ENCODE peak calls at places on chromosomes 2 and 18, in nine cellular contexts. J is uterus, Q is A673, B is GM12878, U is thyroid gland, E is IMR-90, P is brain microvascular endothelial cell, I is cardiac muscle cell, L is mesendoderm. R is an unnamed sample.
A peak's percentile ranks its signal among the peaks of the same experiment; 100 is the strongest.

GRCh38 chr2:232353096-232353495 is 25.5 kb upstream of the ALPP start:
- DNase-seq in L (no peak), U (no peak), Q (no peak), J (no peak), E (no peak), P (no peak), B (no peak), I (no peak), R (peak; percentile 68)

GRCh38 chr2:118852605-118853128 is 5.2 kb upstream of the EN1 start:
- DNase-seq in Q (no peak), J (no peak), I (no peak), P (no peak), E (no peak), B (no peak), L (peak; percentile 35), U (no peak), R (peak; percentile 89)

GRCh38 chr2:74708883-74709282 is 54.8 kb downstream of the SEMA4F start:
- DNase-seq in B (no peak), I (no peak), U (peak; percentile 52), E (peak; percentile 73), P (peak; percentile 10), L (no peak), J (no peak), Q (peak; percentile 17), R (no peak)

GRCh38 chr2:236840857-236841256 is 244.8 kb upstream of the COPS8 start:
- DNase-seq in L (no peak), Q (no peak), P (no peak), E (no peak), U (no peak), B (no peak), J (no peak), I (no peak), R (no peak)

GRCh38 chr2:239774142-239774462 is 251.0 kb downstream of the NDUFA10 start:
- DNase-seq in L (no peak), P (no peak), J (no peak), E (no peak), Q (no peak), B (no peak), I (no peak), U (no peak), R (peak; percentile 73)

GRCh38 chr18:5918196-5918595 is 22.9 kb upstream of the TMEM200C start:
- DNase-seq in Q (no peak), U (no peak), B (no peak), J (no peak), L (no peak), E (no peak), I (no peak), P (no peak), R (no peak)

GRCh38 chr18:22411442-22411841 is 6.3 kb downstream of the CTAGE1 start:
- DNase-seq in J (no peak), U (no peak), P (no peak), E (no peak), Q (no peak), I (no peak), L (no peak), B (no peak), R (peak; percentile 22)

GRCh38 chr2:69980408-69980807 is 19.0 kb upstream of the ASPRV1 start:
- DNase-seq in I (no peak), J (no peak), E (peak; percentile 82), U (no peak), B (no peak), L (no peak), P (no peak), Q (no peak), R (no peak)

GRCh38 chr2:215031330-215031729 is 107.1 kb downstream of the ABCA12 start:
- DNase-seq in E (no peak), Q (no peak), I (no peak), U (no peak), B (no peak), P (no peak), L (no peak), J (no peak), R (no peak)

GRCh38 chr18:3826021-3826420 is 376.0 kb downstream of the TGIF1 start:
- DNase-seq in P (no peak), B (no peak), U (no peak), E (no peak), J (no peak), Q (no peak), L (no peak), I (no peak), R (peak; percentile 1)

GRCh38 chr2:8710951-8711350 is 29.1 kb downstream of the ID2 start:
- DNase-seq in L (no peak), B (no peak), J (no peak), E (no peak), I (no peak), Q (peak; percentile 50), U (no peak), P (no peak), R (peak; percentile 68)

GRCh38 chr18:48887294-48887904 is 63.4 kb downstream of the SMAD7 start:
- DNase-seq in J (no peak), B (no peak), L (no peak), P (no peak), I (no peak), U (no peak), E (no peak), Q (no peak), R (no peak)

GRCh38 chr2:97870396-97870843 is 125.3 kb downstream of the TMEM131 start:
- DNase-seq in P (peak; percentile 86), E (peak; percentile 89), Q (peak; percentile 56), I (peak; percentile 4), U (no peak), J (no peak), L (peak; percentile 70), B (peak; percentile 87), R (peak; percentile 17)

GRCh38 chr2:6579281-6579680 is 286.4 kb downstream of the CMPK2 start:
- DNase-seq in B (no peak), Q (no peak), P (no peak), U (no peak), I (no peak), J (no peak), L (no peak), E (no peak), R (no peak)

GRCh38 chr18:35582899-35583558 is 1.5 kb downstream of the GALNT1 start:
- DNase-seq in L (no peak), J (no peak), U (peak; percentile 17), I (peak; percentile 49), B (no peak), E (peak; percentile 45), P (peak; percentile 59), Q (peak; percentile 53), R (peak; percentile 78)

DNA sequence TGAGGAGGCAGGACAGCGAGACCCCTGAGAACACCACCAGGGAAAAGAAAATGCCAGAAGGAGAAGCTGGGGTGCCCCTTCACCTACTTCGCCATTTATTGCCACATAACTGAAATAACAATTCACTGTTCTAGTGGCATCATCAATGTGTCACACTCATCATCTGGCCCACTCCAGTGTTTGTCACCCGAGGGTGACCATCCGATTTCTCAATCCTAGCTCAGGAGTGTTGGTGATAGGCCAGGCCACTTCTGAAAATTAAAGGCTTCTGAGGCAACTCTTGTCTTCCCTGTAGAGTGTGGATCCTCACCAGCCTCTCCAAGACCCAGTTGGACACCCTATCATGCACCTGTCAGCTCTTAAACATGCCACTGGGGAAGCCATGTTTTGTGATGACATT is 62.9 kb upstream of the BZW1 start:
- DNase-seq in Q (no peak), B (no peak), J (no peak), L (no peak), P (no peak), E (no peak), I (no peak), U (no peak), R (no peak)
- H3K27ac ChIP-seq in Q (no peak overlapping the region), B (no peak overlapping the region), J (no peak overlapping the region), L (no peak overlapping the region), P (peak overlapping the region; percentile 97), E (peak overlapping the region; percentile 84), I (no peak overlapping the region), U (no peak overlapping the region), R (peak overlapping the region; percentile 95)

GRCh38 chr2:104850322-104851184 is 3.4 kb upstream of the POU3F3 start:
- DNase-seq in P (no peak), J (no peak), U (no peak), L (peak; percentile 55), Q (no peak), I (no peak), E (no peak), B (no peak), R (peak; percentile 60)
- H3K4me3 ChIP-seq in P (no peak overlapping the region), J (no peak overlapping the region), U (no peak overlapping the region), L (no peak overlapping the region), Q (no peak overlapping the region), I (no peak overlapping the region), E (no peak overlapping the region), B (no peak overlapping the region), R (no peak overlapping the region)

DNA sequence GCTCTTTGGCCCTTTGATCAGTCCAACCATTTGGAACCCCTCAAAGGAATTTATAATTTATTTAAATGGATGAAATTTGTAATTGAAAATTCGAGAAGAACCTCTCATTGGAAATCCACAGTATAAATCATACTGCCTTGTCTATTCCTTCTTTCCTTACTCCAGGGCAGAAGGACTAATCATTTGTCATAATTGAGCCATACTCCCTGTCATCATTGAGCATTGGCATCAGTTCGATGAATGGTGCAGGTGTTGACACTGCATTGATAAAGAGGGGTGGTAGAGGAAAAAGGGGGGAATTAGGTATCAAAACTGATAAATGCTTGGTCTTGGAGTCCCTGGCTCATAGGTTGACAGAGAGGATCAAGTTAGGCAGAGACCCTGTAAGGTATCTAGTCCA is 2.0 kb downstream of the VSNL1 start:
- DNase-seq in B (no peak), J (no peak), L (no peak), U (no peak), P (no peak), E (no peak), I (no peak), Q (no peak), R (no peak)
- H3K27ac ChIP-seq in B (no peak overlapping the region), J (no peak overlapping the region), L (no peak overlapping the region), U (no peak overlapping the region), P (no peak overlapping the region), E (no peak overlapping the region), I (no peak overlapping the region), Q (no peak overlapping the region), R (no peak overlapping the region)

GRCh38 chr2:133954636-133955035 is 299.2 kb upstream of the MGAT5 start:
- DNase-seq in L (no peak), B (no peak), U (no peak), E (no peak), I (no peak), Q (no peak), P (no peak), J (no peak), R (no peak)

GRCh38 chr2:133952896-133953295 is 301.0 kb upstream of the MGAT5 start:
- DNase-seq in B (no peak), E (no peak), Q (no peak), P (no peak), I (no peak), L (no peak), J (no peak), U (no peak), R (no peak)

GRCh38 chr2:133953524-133953923 is 300.3 kb upstream of the MGAT5 start:
- DNase-seq in J (no peak), U (no peak), L (no peak), B (peak; percentile 51), P (no peak), E (no peak), Q (no peak), I (no peak), R (no peak)

GRCh38 chr2:133956434-133956935 is 297.4 kb upstream of the MGAT5 start:
- DNase-seq in E (no peak), P (no peak), Q (no peak), L (peak; percentile 40), U (no peak), J (no peak), I (no peak), B (no peak), R (no peak)

DNA sequence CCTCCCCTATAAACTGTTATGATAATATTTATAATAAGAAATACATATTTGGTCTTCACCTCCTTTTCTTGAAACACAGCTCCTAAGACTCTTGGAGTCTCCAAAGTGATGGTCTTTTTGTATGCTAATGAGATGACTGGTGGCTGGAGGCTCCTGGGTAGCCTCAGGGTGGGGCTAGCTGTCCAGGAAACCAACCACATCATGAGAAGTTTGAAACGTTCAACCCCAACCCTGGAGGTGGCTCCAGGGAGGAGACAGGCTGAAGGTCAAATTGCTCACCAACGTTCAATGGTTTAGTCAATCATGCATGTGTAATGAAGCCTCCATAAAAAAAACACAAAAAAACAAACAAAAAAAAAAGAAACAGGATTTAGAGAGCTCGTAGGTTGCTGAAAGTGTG is 298.7 kb upstream of the MGAT5 start:
- DNase-seq in U (peak; percentile 12), E (no peak), B (no peak), Q (no peak), L (peak; percentile 18), P (no peak), J (no peak), I (no peak), R (no peak)
- H3K4me3 ChIP-seq in U (no peak overlapping the region), E (no peak overlapping the region), B (no peak overlapping the region), Q (no peak overlapping the region), L (no peak overlapping the region), P (no peak overlapping the region), J (no peak overlapping the region), I (no peak overlapping the region), R (no peak overlapping the region)

R was measured in osteoblast.